ENCODE peak calls at places on chromosomes 6 and 20, in four cellular contexts. One of them, this sample, is unnamed.
A peak's percentile ranks its signal among the peaks of the same experiment; 100 is the strongest.

GRCh38 chr20:33875055-33875454 is 63.9 kb downstream of the CHMP4B start:
- DNase-seq in non-pigmented ciliary epithelial cell: no peak
- DNase-seq in progenitor cell of endocrine pancreas: no peak
- DNase-seq in caudate nucleus: no peak
- DNase-seq in this sample: no peak

GRCh38 chr6:87093199-87093598 is 1.7 kb downstream of the CGA start:
- DNase-seq in non-pigmented ciliary epithelial cell: no peak
- DNase-seq in progenitor cell of endocrine pancreas: no peak
- DNase-seq in caudate nucleus: no peak
- DNase-seq in this sample: no peak

GRCh38 chr20:61520761-61521460 is 268.9 kb downstream of the CDH4 start:
- DNase-seq in non-pigmented ciliary epithelial cell: peak; percentile 31
- DNase-seq in progenitor cell of endocrine pancreas: no peak
- DNase-seq in caudate nucleus: no peak
- DNase-seq in this sample: no peak

GRCh38 chr20:62501801-62502495 is 26.2 kb upstream of the GATA5 start:
- DNase-seq in non-pigmented ciliary epithelial cell: peak; percentile 18
- DNase-seq in progenitor cell of endocrine pancreas: no peak
- DNase-seq in caudate nucleus: no peak
- DNase-seq in this sample: no peak

GRCh38 chr6:157095569-157095968 is 227.8 kb downstream of the TMEM242 start:
- DNase-seq in non-pigmented ciliary epithelial cell: no peak
- DNase-seq in progenitor cell of endocrine pancreas: no peak
- DNase-seq in caudate nucleus: no peak
- DNase-seq in this sample: no peak

GRCh38 chr20:12914804-12915203 is 94.0 kb upstream of the SPTLC3 start:
- DNase-seq in non-pigmented ciliary epithelial cell: no peak
- DNase-seq in progenitor cell of endocrine pancreas: no peak
- DNase-seq in caudate nucleus: no peak
- DNase-seq in this sample: no peak

GRCh38 chr6:105363100-105363754 is 39.7 kb downstream of the PREP start:
- DNase-seq in non-pigmented ciliary epithelial cell: peak; percentile 4
- DNase-seq in progenitor cell of endocrine pancreas: no peak
- DNase-seq in caudate nucleus: no peak
- DNase-seq in this sample: no peak

GRCh38 chr20:62523473-62524203 is 47.8 kb upstream of the GATA5 start:
- DNase-seq in non-pigmented ciliary epithelial cell: no peak
- DNase-seq in progenitor cell of endocrine pancreas: no peak
- DNase-seq in caudate nucleus: no peak
- DNase-seq in this sample: no peak

GRCh38 chr6:116564921-116565872 is 6.1 kb upstream of the RWDD1 start:
- DNase-seq in non-pigmented ciliary epithelial cell: no peak
- DNase-seq in progenitor cell of endocrine pancreas: no peak
- DNase-seq in caudate nucleus: no peak
- DNase-seq in this sample: no peak

GRCh38 chr20:13260620-13261279 is 39.7 kb downstream of the ISM1 start:
- DNase-seq in non-pigmented ciliary epithelial cell: no peak
- DNase-seq in progenitor cell of endocrine pancreas: no peak
- DNase-seq in caudate nucleus: no peak
- DNase-seq in this sample: no peak

GRCh38 chr20:34299925-34300806 is 3.0 kb downstream of the AHCY start:
- DNase-seq in non-pigmented ciliary epithelial cell: no peak
- DNase-seq in progenitor cell of endocrine pancreas: no peak
- DNase-seq in caudate nucleus: no peak
- DNase-seq in this sample: no peak

GRCh38 chr6:162474722-162475121 is 252.8 kb downstream of the PRKN start:
- DNase-seq in non-pigmented ciliary epithelial cell: no peak
- DNase-seq in progenitor cell of endocrine pancreas: no peak
- DNase-seq in caudate nucleus: no peak
- DNase-seq in this sample: no peak

GRCh38 chr6:5626727-5627426 is 365.6 kb downstream of the FARS2 start:
- DNase-seq in non-pigmented ciliary epithelial cell: no peak
- DNase-seq in progenitor cell of endocrine pancreas: no peak
- DNase-seq in caudate nucleus: no peak
- DNase-seq in this sample: no peak

GRCh38 chr6:28497306-28497705 is 18.3 kb downstream of the GPX6 start:
- DNase-seq in non-pigmented ciliary epithelial cell: no peak
- DNase-seq in progenitor cell of endocrine pancreas: no peak
- DNase-seq in caudate nucleus: no peak
- DNase-seq in this sample: no peak

GRCh38 chr6:7267521-7268091 is 45.4 kb downstream of the SSR1 start:
- DNase-seq in non-pigmented ciliary epithelial cell: peak; percentile 85
- DNase-seq in progenitor cell of endocrine pancreas: no peak
- DNase-seq in caudate nucleus: peak; percentile 34
- DNase-seq in this sample: peak; percentile 54

GRCh38 chr20:2800590-2801458 is at the start of gene CPXM1:
- DNase-seq in non-pigmented ciliary epithelial cell: no peak
- DNase-seq in progenitor cell of endocrine pancreas: peak; percentile 61
- DNase-seq in caudate nucleus: no peak
- DNase-seq in this sample: no peak

GRCh38 chr6:273441-274111 is 18.7 kb upstream of the DUSP22 start:
- DNase-seq in non-pigmented ciliary epithelial cell: no peak
- DNase-seq in progenitor cell of endocrine pancreas: no peak
- DNase-seq in caudate nucleus: no peak
- DNase-seq in this sample: no peak

GRCh38 chr6:140073456-140073855 is 699.0 kb upstream of the CITED2 start:
- DNase-seq in non-pigmented ciliary epithelial cell: no peak
- DNase-seq in progenitor cell of endocrine pancreas: no peak
- DNase-seq in caudate nucleus: no peak
- DNase-seq in this sample: no peak

GRCh38 chr6:14270925-14271791 is 153.6 kb downstream of the CD83 start:
- DNase-seq in non-pigmented ciliary epithelial cell: peak; percentile 38
- DNase-seq in progenitor cell of endocrine pancreas: no peak
- DNase-seq in caudate nucleus: no peak
- DNase-seq in this sample: peak; percentile 99

GRCh38 chr20:21564127-21564773 is 50.4 kb upstream of the NKX2-2 start:
- DNase-seq in non-pigmented ciliary epithelial cell: no peak
- DNase-seq in progenitor cell of endocrine pancreas: no peak
- DNase-seq in caudate nucleus: peak; percentile 38
- DNase-seq in this sample: no peak

GRCh38 chr6:135458051-135458450 is 39.5 kb downstream of the AHI1 start:
- DNase-seq in non-pigmented ciliary epithelial cell: no peak
- DNase-seq in progenitor cell of endocrine pancreas: no peak
- DNase-seq in caudate nucleus: no peak
- DNase-seq in this sample: no peak

GRCh38 chr6:84623956-84624680 is 140.3 kb downstream of the TBX18 start:
- DNase-seq in non-pigmented ciliary epithelial cell: peak; percentile 86
- DNase-seq in progenitor cell of endocrine pancreas: no peak
- DNase-seq in caudate nucleus: no peak
- DNase-seq in this sample: peak; percentile 66

GRCh38 chr6:332671-333070 is 40.4 kb downstream of the DUSP22 start:
- DNase-seq in non-pigmented ciliary epithelial cell: peak; percentile 24
- DNase-seq in progenitor cell of endocrine pancreas: no peak
- DNase-seq in caudate nucleus: no peak
- DNase-seq in this sample: no peak

GRCh38 chr6:88072462-88072861 is 24.8 kb downstream of the SPACA1 start:
- DNase-seq in non-pigmented ciliary epithelial cell: no peak
- DNase-seq in progenitor cell of endocrine pancreas: no peak
- DNase-seq in caudate nucleus: no peak
- DNase-seq in this sample: no peak

GRCh38 chr20:62393266-62393665 is 6.4 kb downstream of the RPS21 start:
- DNase-seq in non-pigmented ciliary epithelial cell: no peak
- DNase-seq in progenitor cell of endocrine pancreas: no peak
- DNase-seq in caudate nucleus: no peak
- DNase-seq in this sample: no peak

GRCh38 chr20:1324598-1325172 is 4.3 kb downstream of the SDCBP2 start:
- DNase-seq in non-pigmented ciliary epithelial cell: no peak
- DNase-seq in progenitor cell of endocrine pancreas: no peak
- DNase-seq in caudate nucleus: no peak
- DNase-seq in this sample: no peak

GRCh38 chr6:37525460-37526357 is 26.0 kb upstream of the CCDC167 start:
- DNase-seq in non-pigmented ciliary epithelial cell: no peak
- DNase-seq in progenitor cell of endocrine pancreas: no peak
- DNase-seq in caudate nucleus: no peak
- DNase-seq in this sample: no peak

GRCh38 chr6:154071711-154072110 is 32.7 kb downstream of the OPRM1 start:
- DNase-seq in non-pigmented ciliary epithelial cell: no peak
- DNase-seq in progenitor cell of endocrine pancreas: no peak
- DNase-seq in caudate nucleus: no peak
- DNase-seq in this sample: no peak

GRCh38 chr6:151160869-151161268 is 78.9 kb upstream of the AKAP12 start:
- DNase-seq in non-pigmented ciliary epithelial cell: peak; percentile 6
- DNase-seq in progenitor cell of endocrine pancreas: no peak
- DNase-seq in caudate nucleus: no peak
- DNase-seq in this sample: no peak

GRCh38 chr6:39951716-39952115 is 17.5 kb upstream of the MOCS1 start:
- DNase-seq in non-pigmented ciliary epithelial cell: no peak
- DNase-seq in progenitor cell of endocrine pancreas: no peak
- DNase-seq in caudate nucleus: no peak
- DNase-seq in this sample: no peak

This sample was measured in HS-27A.